ENCODE peak calls at places on chromosomes 6 and 20, in five cellular contexts. Q is HL-60, Y is pancreas, R is AG04450, J is endodermal cell. P is an unnamed sample.

GRCh38 chr6:161796726-161797125 is 522.9 kb upstream of the AGPAT4 start:
- DNase-seq in J (no peak), Y (no peak), R (no peak), Q (no peak), P (no peak)

GRCh38 chr6:21188505-21189223 is 404.9 kb upstream of the SOX4 start:
- DNase-seq in Y (no peak), Q (no peak), R (no peak), J (no peak), P (no peak)

GRCh38 chr6:21953831-21954801 is 342.7 kb downstream of the PRL start:
- DNase-seq in J (peak; percentile 65), R (peak; percentile 65), Y (no peak), Q (no peak), P (no peak)

GRCh38 chr6:170554086-170554887 is at the start of gene TBP:
- DNase-seq in J (peak; percentile 99), R (peak; percentile 96), Q (peak; percentile 95), Y (peak; percentile 98), P (peak; percentile 95)

GRCh38 chr20:17029698-17030097 is 197.1 kb upstream of the PCSK2 start:
- DNase-seq in Y (no peak), J (no peak), R (no peak), Q (no peak), P (no peak)

GRCh38 chr6:20334334-20334733 is 67.3 kb upstream of the E2F3 start:
- DNase-seq in Y (no peak), J (peak; percentile 66), R (no peak), Q (no peak), P (no peak)

GRCh38 chr6:16739329-16739801 is 21.9 kb downstream of the ATXN1 start:
- DNase-seq in Q (no peak), Y (no peak), R (no peak), J (no peak), P (peak; percentile 70)

GRCh38 chr20:61370841-61371303 is 118.8 kb downstream of the CDH4 start:
- DNase-seq in Q (no peak), Y (no peak), J (no peak), R (no peak), P (no peak)

GRCh38 chr20:17558154-17558940 is 11.5 kb upstream of the DSTN start:
- DNase-seq in Y (no peak), J (peak; percentile 81), Q (no peak), R (peak; percentile 59), P (no peak)

GRCh38 chr6:158564243-158565121 is 4.6 kb downstream of the TMEM181 start:
- DNase-seq in Y (no peak), R (no peak), Q (no peak), J (no peak), P (no peak)

GRCh38 chr20:10357974-10358373 is 76.0 kb downstream of the MKKS start:
- DNase-seq in Q (no peak), R (no peak), Y (no peak), J (no peak), P (no peak)
- TF ChIP-seq CTCF in Q (no peak), R (peak; percentile 59), Y (no peak), J (peak; percentile 78), P (no peak)

DNA sequence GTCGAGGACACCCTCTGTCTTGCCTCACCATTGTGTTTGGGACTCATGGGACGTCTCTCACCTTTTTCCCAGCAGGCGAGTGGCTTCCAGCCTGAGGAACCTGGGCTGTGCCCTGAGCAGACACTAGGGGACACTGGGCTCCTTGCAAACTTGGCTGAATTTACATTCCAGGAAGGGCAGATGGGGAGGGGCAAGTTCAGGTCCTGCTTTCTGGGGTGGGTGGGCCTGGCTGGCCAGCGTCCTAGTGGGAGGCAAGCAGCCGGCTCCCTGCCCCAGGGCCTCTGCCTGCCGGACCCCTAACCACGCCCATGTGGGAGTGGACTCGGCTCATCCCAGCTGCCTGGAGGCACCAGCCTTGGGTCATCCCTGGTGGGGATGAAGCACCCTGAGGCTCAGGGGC is 48.2 kb upstream of the MLN start:
- DNase-seq in Y (no peak), R (no peak), Q (no peak), J (peak; percentile 95), P (no peak)
- TF ChIP-seq CTCF in Y (no peak), R (peak; percentile 43), Q (peak; percentile 41), J (peak; percentile 85), P (peak; percentile 58)

GRCh38 chr6:17845598-17845997 is 138.9 kb upstream of the NUP153 start:
- DNase-seq in J (peak; percentile 7), Q (no peak), R (no peak), Y (no peak), P (no peak)
- TF ChIP-seq CTCF in J (no peak), Q (no peak), R (no peak), Y (no peak), P (no peak)

GRCh38 chr6:36805917-36806316 is 33.3 kb downstream of the CPNE5 start:
- DNase-seq in J (peak; percentile 81), R (no peak), Q (no peak), Y (no peak), P (no peak)
- TF ChIP-seq CTCF in J (peak; percentile 59), R (no peak), Q (no peak), Y (no peak), P (no peak)

GRCh38 chr20:36506253-36506652 is 35.1 kb upstream of the MYL9 start:
- DNase-seq in Q (no peak), R (no peak), J (no peak), Y (no peak), P (no peak)
- TF ChIP-seq CTCF in Q (no peak), R (peak; percentile 42), J (peak; percentile 70), Y (no peak), P (peak; percentile 15)